ENCODE peak calls at places on chromosomes 12 and 14, in seven cellular contexts. R, D, O, T, G, M and X are unnamed samples.

GRCh38 chr12:46926536-46926935 is 100.7 kb upstream of the SLC38A4 start:
- DNase-seq in R (no peak), D (no peak), O (no peak), T (no peak), G (peak), M (no peak), X (no peak)

GRCh38 chr12:74111688-74112360 is 425.8 kb upstream of the ATXN7L3B start:
- DNase-seq in R (no peak), D (peak), O (peak), T (peak), G (peak), M (peak), X (peak)

GRCh38 chr12:64461634-64462414 is 9.9 kb downstream of the TBK1 start:
- DNase-seq in R (peak), D (no peak), O (no peak), T (no peak), G (peak), M (no peak), X (peak)

GRCh38 chr14:66361013-66361412 is 125.2 kb upstream of the CCDC196 start:
- DNase-seq in R (no peak), D (no peak), O (no peak), T (no peak), G (no peak), M (no peak), X (no peak)

GRCh38 chr14:79363291-79363690 is 848.0 kb downstream of the DIO2 start:
- DNase-seq in R (no peak), D (no peak), O (no peak), T (no peak), G (no peak), M (no peak), X (no peak)

GRCh38 chr14:33509927-33510535 is 440.8 kb downstream of the EGLN3 start:
- DNase-seq in R (no peak), D (no peak), O (no peak), T (no peak), G (no peak), M (no peak), X (peak)

GRCh38 chr14:94381149-94382030 is 7.0 kb downstream of the SERPINA1 start:
- DNase-seq in R (no peak), D (no peak), O (no peak), T (peak), G (no peak), M (no peak), X (no peak)

GRCh38 chr14:65462411-65462810 is 49.9 kb downstream of the FUT8 start:
- DNase-seq in R (peak), D (no peak), O (no peak), T (no peak), G (no peak), M (no peak), X (no peak)

GRCh38 chr12:53886996-53887395 is 51.6 kb upstream of the HOXC13 start:
- DNase-seq in R (no peak), D (no peak), O (no peak), T (no peak), G (no peak), M (no peak), X (no peak)

GRCh38 chr12:11801643-11802042 is 152.2 kb downstream of the ETV6 start:
- DNase-seq in R (no peak), D (no peak), O (no peak), T (no peak), G (peak), M (no peak), X (no peak)

GRCh38 chr14:51547260-51547659 is 104.5 kb upstream of the FRMD6 start:
- DNase-seq in R (peak), D (no peak), O (peak), T (no peak), G (peak), M (no peak), X (peak)

GRCh38 chr14:29458547-29458946 is 469.1 kb downstream of the PRKD1 start:
- DNase-seq in R (no peak), D (no peak), O (no peak), T (no peak), G (no peak), M (no peak), X (no peak)

GRCh38 chr12:50187084-50187900 is 20.1 kb upstream of the CERS5 start:
- DNase-seq in R (peak), D (no peak), O (no peak), T (no peak), G (peak), M (no peak), X (peak)

GRCh38 chr12:120439646-120440247 is 1.8 kb downstream of the COX6A1 start:
- DNase-seq in R (peak), D (peak), O (peak), T (peak), G (peak), M (no peak), X (peak)

GRCh38 chr14:35300228-35300627 is 8.0 kb downstream of the PSMA6 start:
- DNase-seq in R (no peak), D (no peak), O (no peak), T (no peak), G (no peak), M (no peak), X (no peak)

GRCh38 chr12:50157259-50157658 is 9.9 kb downstream of the CERS5 start:
- DNase-seq in R (peak), D (no peak), O (no peak), T (no peak), G (no peak), M (no peak), X (no peak)

GRCh38 chr14:68284834-68285233 is 465.3 kb downstream of the RAD51B start:
- DNase-seq in R (no peak), D (no peak), O (no peak), T (no peak), G (no peak), M (no peak), X (no peak)

GRCh38 chr12:998020-998874 is 7.2 kb downstream of the ERC1 start:
- DNase-seq in R (peak), D (no peak), O (no peak), T (no peak), G (peak), M (no peak), X (no peak)

GRCh38 chr12:28781671-28782652 is 367.1 kb upstream of the FAR2 start:
- DNase-seq in R (no peak), D (no peak), O (peak), T (no peak), G (peak), M (no peak), X (no peak)

GRCh38 chr12:89932950-89933349 is 224.3 kb upstream of the ATP2B1 start:
- DNase-seq in R (peak), D (no peak), O (no peak), T (no peak), G (no peak), M (no peak), X (no peak)

GRCh38 chr12:81022531-81022930 is 55.3 kb upstream of the ACSS3 start:
- DNase-seq in R (no peak), D (no peak), O (no peak), T (no peak), G (no peak), M (no peak), X (no peak)

GRCh38 chr14:73742520-73743238 is 28.5 kb upstream of the PNMA1 start:
- DNase-seq in R (no peak), D (no peak), O (no peak), T (peak), G (no peak), M (no peak), X (no peak)

GRCh38 chr12:57845478-57846284 is 848 bp downstream of the CTDSP2 start:
- DNase-seq in R (no peak), D (no peak), O (peak), T (peak), G (peak), M (no peak), X (peak)

GRCh38 chr12:20492251-20492728 is 124.0 kb downstream of the PDE3A start:
- DNase-seq in R (peak), D (no peak), O (peak), T (no peak), G (no peak), M (no peak), X (peak)

GRCh38 chr12:100166232-100166631 is 23.6 kb upstream of the BLTP3B start:
- DNase-seq in R (no peak), D (no peak), O (no peak), T (no peak), G (no peak), M (no peak), X (no peak)
- H2BK5ac ChIP-seq in R (no peak), D (peak), O (no peak), T (no peak), G (no peak), M (no peak), X (no peak)

DNA sequence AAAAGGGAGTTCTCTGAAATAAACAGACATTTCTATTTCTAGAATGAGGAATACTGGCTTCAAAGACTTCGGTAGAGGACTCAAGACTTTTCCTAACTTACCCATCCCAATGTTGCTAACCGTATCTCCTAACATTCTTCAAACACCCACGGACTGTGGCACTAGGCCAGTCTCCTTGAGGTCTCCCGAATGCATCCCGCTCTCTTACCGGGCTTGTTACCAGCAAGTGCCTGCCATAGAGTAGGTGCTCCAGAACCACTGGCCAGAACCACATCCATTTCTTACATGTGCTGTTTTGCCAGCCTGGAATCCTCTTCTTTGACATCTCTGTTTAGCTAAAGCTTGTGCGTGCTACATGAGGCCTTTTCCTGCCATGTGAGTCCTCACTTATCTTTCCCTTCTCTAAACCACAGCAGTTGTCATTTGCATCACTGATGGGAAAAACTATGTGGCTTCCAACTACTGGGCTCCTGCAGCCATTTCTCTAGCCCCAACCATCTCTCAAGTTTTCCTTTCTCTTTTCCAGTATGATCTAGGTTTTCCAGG is 397.4 kb downstream of the PCNX1 start:
- DNase-seq in R (no peak), D (no peak), O (no peak), T (no peak), G (no peak), M (no peak), X (no peak)
- H3K4ac ChIP-seq in R (no peak), D (no peak), O (no peak), T (no peak), G (no peak), M (no peak), X (no peak)

GRCh38 chr14:32473476-32473875 is 144.4 kb downstream of the AKAP6 start:
- DNase-seq in R (no peak), D (no peak), O (peak), T (no peak), G (peak), M (no peak), X (no peak)
- H3K23ac ChIP-seq in R (peak), D (no peak), O (no peak), T (no peak), G (no peak), M (no peak), X (no peak)

GRCh38 chr12:59407799-59408198 is 188.0 kb upstream of the SLC16A7 start:
- DNase-seq in R (no peak), D (no peak), O (no peak), T (no peak), G (no peak), M (no peak), X (no peak)
- H2BK5ac ChIP-seq in R (no peak), D (no peak), O (no peak), T (no peak), G (no peak), M (no peak), X (no peak)

DNA sequence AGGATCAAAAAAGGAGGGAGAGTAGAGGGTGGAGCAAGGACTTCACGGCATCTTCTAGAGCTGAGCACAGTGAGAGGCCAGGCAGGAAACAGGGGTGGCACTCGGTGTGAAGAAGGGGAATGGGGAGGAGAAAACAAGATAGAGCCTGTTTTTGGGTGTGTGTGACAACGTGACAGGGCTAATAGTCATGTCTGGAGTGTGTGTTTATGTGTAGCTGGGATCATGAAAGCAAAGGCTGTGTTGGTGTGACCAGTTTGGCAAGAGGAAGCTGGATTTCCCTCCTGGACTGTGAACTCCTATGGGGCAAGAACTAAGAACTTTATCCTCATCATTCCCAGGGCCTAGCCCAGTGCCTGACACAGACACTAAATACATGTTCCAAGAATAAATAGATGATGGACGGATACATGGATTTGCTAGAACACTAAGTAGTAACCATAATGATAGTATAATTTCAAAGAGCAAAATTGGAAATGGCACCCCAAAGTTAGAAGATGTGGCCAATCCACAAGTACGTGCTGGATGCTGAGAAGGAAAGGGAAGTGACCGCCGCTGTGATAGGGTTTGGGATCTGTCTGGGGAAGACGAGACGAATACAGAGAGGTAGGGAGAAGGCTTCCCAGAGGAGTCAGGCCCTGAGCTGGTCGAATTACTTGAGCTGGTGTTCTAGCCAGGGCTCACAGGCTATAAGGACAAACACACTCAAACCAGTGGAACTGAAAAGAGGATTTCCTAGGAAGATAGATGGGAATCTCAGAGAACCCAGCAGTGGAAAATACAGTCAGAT is 9.6 kb upstream of the ACVR1B start:
- DNase-seq in R (no peak), D (no peak), O (no peak), T (no peak), G (no peak), M (no peak), X (no peak)
- H3K4ac ChIP-seq in R (no peak), D (no peak), O (no peak), T (no peak), G (no peak), M (no peak), X (no peak)

DNA sequence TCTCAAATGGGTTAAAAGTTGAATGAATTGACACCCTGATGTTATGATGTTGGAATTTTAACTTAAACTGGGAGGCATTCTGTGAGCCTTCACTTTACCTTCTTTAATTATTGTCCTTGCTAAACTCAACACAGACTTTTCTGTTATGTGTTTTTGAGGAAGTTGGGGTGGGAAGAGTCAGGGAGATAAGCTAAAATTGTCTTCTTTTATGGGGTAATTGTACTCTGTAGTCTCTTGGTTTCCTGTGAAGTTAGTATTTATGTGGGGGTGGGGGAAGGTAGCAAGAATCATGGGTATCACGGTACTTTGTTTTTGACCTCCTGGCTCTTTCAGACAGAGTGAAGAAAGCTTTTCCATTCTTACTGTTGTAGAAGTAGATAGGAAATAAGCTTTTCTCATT is 32.9 kb downstream of the RAB21 start:
- DNase-seq in R (no peak), D (no peak), O (no peak), T (no peak), G (no peak), M (no peak), X (no peak)
- H3K23ac ChIP-seq in R (no peak), D (no peak), O (no peak), T (no peak), G (no peak), M (no peak), X (no peak)

GRCh38 chr14:24439257-24439656 is 3.3 kb downstream of the SDR39U1 start:
- DNase-seq in R (no peak), D (no peak), O (no peak), T (no peak), G (no peak), M (no peak), X (no peak)
- H2BK5ac ChIP-seq in R (no peak), D (no peak), O (no peak), T (no peak), G (no peak), M (no peak), X (no peak)

DNA sequence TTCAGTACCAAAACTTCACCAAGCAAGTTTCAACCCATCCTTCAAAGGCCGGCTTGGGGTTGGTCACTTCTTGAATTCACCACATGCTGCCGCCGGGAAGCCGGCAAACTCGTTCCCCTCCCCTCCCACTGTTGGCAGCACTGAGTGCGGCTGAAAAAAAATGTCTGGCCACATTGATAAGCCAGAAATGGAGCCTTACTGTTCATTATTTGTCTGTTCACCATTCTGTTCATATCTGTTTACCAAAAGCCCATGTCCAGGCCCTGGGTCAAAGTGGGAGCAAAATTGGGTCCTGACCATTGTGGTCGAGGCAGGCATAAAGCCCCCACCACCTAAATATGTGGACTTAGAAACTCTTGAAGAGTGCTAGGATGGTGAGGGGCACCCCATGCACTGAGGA is 7.3 kb upstream of the HSP90AA1 start:
- DNase-seq in R (no peak), D (no peak), O (no peak), T (no peak), G (no peak), M (no peak), X (no peak)
- H3K4ac ChIP-seq in R (no peak), D (no peak), O (no peak), T (no peak), G (no peak), M (peak), X (no peak)

DNA sequence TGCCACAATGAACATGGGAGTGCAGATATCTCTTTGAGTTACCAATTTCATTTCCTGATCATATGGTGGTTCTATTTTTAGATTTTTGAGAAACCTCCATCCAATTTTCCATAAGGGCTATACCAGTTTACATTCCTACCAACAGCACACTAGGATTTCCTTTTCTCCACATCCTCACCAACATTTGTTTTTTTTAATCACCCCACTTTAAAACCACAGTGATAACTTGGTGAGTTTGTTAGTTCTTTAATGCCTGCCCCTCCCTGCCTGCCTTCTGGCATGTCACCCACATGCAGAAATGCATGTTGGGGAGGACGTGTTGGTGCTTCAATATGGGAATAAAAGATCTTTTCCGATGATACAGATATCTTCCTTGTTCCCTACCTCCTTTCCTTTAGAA is 167.9 kb downstream of the CAND1 start:
- DNase-seq in R (no peak), D (no peak), O (no peak), T (no peak), G (no peak), M (no peak), X (peak)
- H3K23ac ChIP-seq in R (no peak), D (no peak), O (no peak), T (no peak), G (no peak), M (no peak), X (no peak)

DNA sequence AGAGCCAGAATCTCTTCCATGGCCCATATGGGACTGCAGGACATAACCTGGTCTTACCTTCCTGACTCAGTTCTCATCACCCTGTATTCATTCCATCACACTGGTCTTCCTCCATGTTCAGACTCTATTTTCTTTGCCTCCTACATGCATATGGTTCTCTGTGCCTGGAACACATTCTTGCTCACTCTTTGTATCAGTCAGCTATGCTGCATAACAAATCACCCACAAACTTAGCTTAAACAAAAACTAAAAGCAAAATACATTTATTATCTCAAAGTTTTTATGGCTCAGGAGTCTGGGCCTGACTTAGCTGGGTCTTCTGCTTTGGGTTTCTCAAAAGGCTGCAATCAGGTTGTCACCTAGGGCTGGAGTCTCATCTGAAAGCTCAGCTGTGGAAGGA is 712.6 kb upstream of the TBX3 start:
- DNase-seq in R (no peak), D (no peak), O (no peak), T (no peak), G (no peak), M (no peak), X (no peak)
- H2BK5ac ChIP-seq in R (no peak), D (no peak), O (no peak), T (no peak), G (no peak), M (no peak), X (no peak)